ENCODE peak calls at places on chromosomes 16 and 17, in five cellular contexts. One of them, this sample, is unnamed.

GRCh38 chr16:20875358-20875656 is 24.9 kb downstream of the DCUN1D3 start:
- DNase-seq in HepG2: no peak
- DNase-seq in K562: no peak
- DNase-seq in GM12878: no peak
- DNase-seq in SK-N-SH: no peak
- DNase-seq in this sample: no peak

GRCh38 chr16:80804451-80805383 is at the start of gene CDYL2:
- DNase-seq in HepG2: no peak
- DNase-seq in K562: peak
- DNase-seq in SK-N-SH: peak
- DNase-seq in GM12878: no peak
- DNase-seq in this sample: peak

GRCh38 chr17:82443465-82444283 is 6.9 kb downstream of the CYBC1 start:
- DNase-seq in GM12878: no peak
- DNase-seq in K562: no peak
- DNase-seq in HepG2: no peak
- DNase-seq in SK-N-SH: no peak
- DNase-seq in this sample: no peak

GRCh38 chr17:82402865-82403264 is 15.3 kb upstream of the HEXD start:
- DNase-seq in SK-N-SH: no peak
- DNase-seq in GM12878: peak
- DNase-seq in HepG2: no peak
- DNase-seq in K562: no peak
- DNase-seq in this sample: no peak

GRCh38 chr17:11853321-11854151 is 143.7 kb downstream of the ZNF18 start:
- DNase-seq in GM12878: no peak
- DNase-seq in SK-N-SH: no peak
- DNase-seq in HepG2: no peak
- DNase-seq in K562: no peak
- DNase-seq in this sample: no peak

GRCh38 chr16:66272461-66272860 is 94.0 kb upstream of the CDH5 start:
- DNase-seq in GM12878: no peak
- DNase-seq in SK-N-SH: no peak
- DNase-seq in K562: no peak
- DNase-seq in HepG2: no peak
- DNase-seq in this sample: no peak

GRCh38 chr16:28883221-28883996 is 5.1 kb downstream of the ATP2A1 start:
- DNase-seq in K562: no peak
- DNase-seq in SK-N-SH: no peak
- DNase-seq in GM12878: no peak
- DNase-seq in HepG2: no peak
- DNase-seq in this sample: no peak

GRCh38 chr17:60817187-60817586 is 139.5 kb downstream of the BCAS3 start:
- DNase-seq in SK-N-SH: no peak
- DNase-seq in GM12878: no peak
- DNase-seq in HepG2: no peak
- DNase-seq in K562: no peak
- DNase-seq in this sample: no peak

GRCh38 chr16:81549547-81550411 is 105.2 kb downstream of the CMIP start:
- DNase-seq in SK-N-SH: no peak
- DNase-seq in K562: no peak
- DNase-seq in HepG2: no peak
- DNase-seq in GM12878: no peak
- DNase-seq in this sample: no peak

GRCh38 chr16:56869513-56870270 is 4.7 kb downstream of the SLC12A3 start:
- DNase-seq in GM12878: no peak
- DNase-seq in SK-N-SH: no peak
- DNase-seq in HepG2: peak
- DNase-seq in K562: peak
- DNase-seq in this sample: peak

GRCh38 chr16:1493746-1494094 is 560 bp downstream of the TELO2 start:
- DNase-seq in GM12878: no peak
- DNase-seq in SK-N-SH: no peak
- DNase-seq in HepG2: no peak
- DNase-seq in K562: no peak
- DNase-seq in this sample: peak

GRCh38 chr16:75660726-75661302 is 13.2 kb downstream of the TERF2IP start:
- DNase-seq in GM12878: no peak
- DNase-seq in HepG2: no peak
- DNase-seq in K562: no peak
- DNase-seq in SK-N-SH: no peak
- DNase-seq in this sample: no peak

GRCh38 chr16:75658175-75658574 is 10.6 kb downstream of the TERF2IP start:
- DNase-seq in SK-N-SH: no peak
- DNase-seq in K562: no peak
- DNase-seq in HepG2: no peak
- DNase-seq in GM12878: no peak
- DNase-seq in this sample: no peak

DNA sequence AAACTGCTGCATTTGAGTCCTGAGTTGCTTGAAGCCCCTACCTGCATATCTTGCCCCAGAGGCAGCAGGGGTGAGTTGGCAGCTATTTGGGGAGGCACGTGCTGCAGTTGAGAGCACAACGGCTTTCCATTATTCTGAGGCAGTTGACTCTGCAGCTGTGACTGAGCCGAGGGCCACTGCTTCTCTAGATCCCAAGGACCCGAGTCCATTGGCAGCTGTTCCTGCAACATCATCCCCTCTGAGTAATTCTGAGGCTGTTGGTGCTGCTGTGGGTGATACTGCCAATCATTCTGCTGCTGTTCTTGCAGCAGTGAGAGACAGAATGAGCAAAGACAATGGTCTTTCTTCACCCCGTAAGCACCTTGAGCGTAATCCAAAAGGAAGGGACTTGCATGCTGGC is 12.7 kb downstream of the TERF2IP start:
- DNase-seq in HepG2: no peak
- DNase-seq in GM12878: no peak
- DNase-seq in K562: no peak
- DNase-seq in SK-N-SH: no peak
- DNase-seq in this sample: no peak
- TF ChIP-seq FOXM1 in HepG2: no peak
- TF ChIP-seq FOXM1 in GM12878: no peak
- TF ChIP-seq FOXM1 in K562: no peak
- TF ChIP-seq FOXM1 in SK-N-SH: no peak
- TF ChIP-seq FOXM1 in this sample: no peak

DNA sequence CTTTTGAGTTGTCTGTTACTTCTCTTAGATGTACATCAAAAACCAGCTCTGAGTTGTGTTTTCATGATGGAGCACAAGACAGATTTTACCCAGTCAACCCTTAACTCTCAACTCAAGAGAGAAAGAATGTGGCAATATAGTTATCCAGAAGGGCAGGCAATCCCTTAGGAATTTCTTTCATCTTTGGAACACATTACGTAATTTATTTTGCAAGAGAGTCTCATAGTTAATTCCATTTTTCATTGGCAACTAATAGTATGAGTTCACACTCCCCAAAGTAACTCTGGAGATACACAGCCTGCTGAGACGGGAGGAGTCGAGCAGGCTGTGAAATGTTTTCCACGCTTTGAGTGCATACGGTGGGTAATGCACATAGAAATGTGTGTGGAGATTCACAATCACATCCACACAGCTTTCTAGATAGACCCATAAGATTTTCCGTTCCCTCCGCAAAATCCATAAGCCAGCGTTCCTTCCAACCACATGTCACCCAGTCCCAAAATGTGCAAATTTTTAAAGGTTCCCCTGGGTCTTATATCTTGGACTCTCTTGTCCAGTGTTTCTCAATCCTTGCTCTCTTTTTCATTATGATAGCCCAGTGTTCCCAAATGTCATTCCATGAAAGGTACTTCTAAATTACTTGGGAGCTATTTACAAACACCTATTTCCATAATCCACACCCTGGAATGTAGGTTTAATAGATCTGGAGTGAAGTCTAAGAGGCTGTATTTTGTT is 8.4 kb upstream of the CDRT4 start:
- DNase-seq in K562: no peak
- DNase-seq in HepG2: peak
- DNase-seq in SK-N-SH: no peak
- DNase-seq in GM12878: no peak
- DNase-seq in this sample: no peak
- TF ChIP-seq FOXM1 in K562: no peak
- TF ChIP-seq FOXM1 in HepG2: no peak
- TF ChIP-seq FOXM1 in SK-N-SH: no peak
- TF ChIP-seq FOXM1 in GM12878: no peak
- TF ChIP-seq FOXM1 in this sample: no peak

GRCh38 chr17:57948555-57949420 is 6.4 kb downstream of the CUEDC1 start:
- DNase-seq in HepG2: no peak
- DNase-seq in SK-N-SH: no peak
- DNase-seq in GM12878: no peak
- DNase-seq in K562: no peak
- DNase-seq in this sample: no peak

GRCh38 chr17:57945999-57946797 is 9.0 kb downstream of the CUEDC1 start:
- DNase-seq in GM12878: no peak
- DNase-seq in HepG2: no peak
- DNase-seq in SK-N-SH: no peak
- DNase-seq in K562: no peak
- DNase-seq in this sample: no peak

GRCh38 chr17:57947369-57947768 is 7.8 kb downstream of the CUEDC1 start:
- DNase-seq in K562: no peak
- DNase-seq in GM12878: no peak
- DNase-seq in SK-N-SH: no peak
- DNase-seq in HepG2: no peak
- DNase-seq in this sample: no peak

GRCh38 chr17:57948169-57948554 is 7.0 kb downstream of the CUEDC1 start:
- DNase-seq in K562: no peak
- DNase-seq in GM12878: no peak
- DNase-seq in HepG2: no peak
- DNase-seq in SK-N-SH: no peak
- DNase-seq in this sample: no peak

GRCh38 chr17:57946798-57947358 is 8.3 kb downstream of the CUEDC1 start:
- DNase-seq in HepG2: peak
- DNase-seq in GM12878: peak
- DNase-seq in SK-N-SH: no peak
- DNase-seq in K562: no peak
- DNase-seq in this sample: no peak
- TF ChIP-seq FOXM1 in HepG2: no peak
- TF ChIP-seq FOXM1 in GM12878: peak
- TF ChIP-seq FOXM1 in SK-N-SH: no peak
- TF ChIP-seq FOXM1 in K562: no peak
- TF ChIP-seq FOXM1 in this sample: no peak

DNA sequence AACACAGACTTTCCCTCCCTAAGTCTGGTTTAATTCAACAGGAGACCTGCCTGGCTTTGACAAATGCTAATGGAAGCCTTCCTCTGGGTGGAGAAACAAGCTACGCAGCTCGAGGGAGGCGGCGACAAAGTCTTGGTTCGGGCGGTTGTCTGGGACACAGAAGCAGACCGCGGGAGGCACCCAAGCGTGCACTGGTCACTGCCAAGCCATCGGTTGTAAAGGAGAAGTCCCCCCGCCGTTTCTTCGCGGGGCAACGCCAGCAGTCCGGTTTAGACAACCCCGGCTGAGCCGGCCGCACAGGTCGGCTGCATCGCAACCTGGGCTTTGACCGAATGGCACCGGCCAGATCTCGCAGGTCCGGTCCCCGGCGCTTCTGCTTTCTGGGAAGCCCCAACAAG is 586 bp downstream of the GLYR1 start:
- DNase-seq in HepG2: peak
- DNase-seq in K562: no peak
- DNase-seq in GM12878: no peak
- DNase-seq in SK-N-SH: peak
- DNase-seq in this sample: peak
- TF ChIP-seq FOXM1 in HepG2: no peak
- TF ChIP-seq FOXM1 in K562: no peak
- TF ChIP-seq FOXM1 in GM12878: no peak
- TF ChIP-seq FOXM1 in SK-N-SH: no peak
- TF ChIP-seq FOXM1 in this sample: no peak

This sample was measured in HEK293T.